ENCODE peak calls at places on chromosomes 4 and X, in nine cellular contexts. R is omental fat pad; O is activated naive CD8-positive, alpha-beta T cell treated with anti-CD3 and anti-CD28 coated beads, Interleukin-2, amount 50 U/mL, for 24 hours; D is T1000; E is Daoy; A is sigmoid colon; B is stimulated activated effector memory CD8-positive, alpha-beta T cell treated with anti-CD3 and anti-CD28 coated beads, Interleukin-12 subunit alpha, Interleukin-12 subunit beta, amount 100 ng/mL, for 72 hours; S is activated gamma-delta T cell treated with Interleukin-2 at 50 U/mL for 16 hours; G is foreskin keratinocyte. M is an unnamed sample.

GRCh38 chrX:131262738-131263679 is 26.1 kb downstream of the IGSF1 start:
- DNase-seq in R (no peak), O (peak), D (no peak), E (peak), A (no peak), B (no peak), S (no peak), G (no peak), M (no peak)

GRCh38 chr4:169818063-169818679 is 60.4 kb upstream of the HPF1 start:
- DNase-seq in R (no peak), O (no peak), D (no peak), E (no peak), A (no peak), B (no peak), S (no peak), G (no peak), M (no peak)

GRCh38 chr4:48102303-48102702 is 31.7 kb downstream of the TXK start:
- DNase-seq in R (no peak), O (no peak), D (no peak), E (no peak), A (no peak), B (no peak), S (no peak), G (no peak), M (no peak)

GRCh38 chr4:54230479-54231418 is 1.7 kb downstream of the PDGFRA start:
- DNase-seq in R (no peak), O (no peak), D (no peak), E (peak), A (peak), B (peak), S (no peak), G (no peak), M (peak)

GRCh38 chrX:74286950-74287349 is 17.0 kb upstream of the ZCCHC13 start:
- DNase-seq in R (no peak), O (no peak), D (no peak), E (no peak), A (no peak), B (no peak), S (no peak), G (no peak), M (no peak)

GRCh38 chrX:93875621-93876282 is 201.7 kb downstream of the FAM133A start:
- DNase-seq in R (no peak), O (no peak), D (no peak), E (no peak), A (no peak), B (no peak), S (no peak), G (no peak), M (no peak)

GRCh38 chrX:131068945-131069719 is 11.0 kb downstream of the ARHGAP36 start:
- DNase-seq in R (no peak), O (peak), D (no peak), E (peak), A (no peak), B (peak), S (no peak), G (no peak), M (peak)

GRCh38 chr4:142557220-142557801 is 288.8 kb downstream of the INPP4B start:
- DNase-seq in R (no peak), O (no peak), D (no peak), E (no peak), A (no peak), B (no peak), S (no peak), G (no peak), M (no peak)

GRCh38 chrX:39613508-39613921 is 484.2 kb downstream of the BCOR start:
- DNase-seq in R (no peak), O (peak), D (peak), E (peak), A (no peak), B (no peak), S (no peak), G (no peak), M (peak)

GRCh38 chrX:13488706-13489105 is 80.7 kb upstream of the EGFL6 start:
- DNase-seq in R (no peak), O (no peak), D (no peak), E (no peak), A (no peak), B (no peak), S (no peak), G (no peak), M (no peak)

GRCh38 chrX:107751127-107751526 is 24.5 kb downstream of the TSC22D3 start:
- DNase-seq in R (no peak), O (no peak), D (no peak), E (no peak), A (no peak), B (no peak), S (no peak), G (no peak), M (no peak)

GRCh38 chr4:7034262-7035081 is 8.7 kb upstream of the TADA2B start:
- DNase-seq in R (no peak), O (no peak), D (no peak), E (peak), A (no peak), B (no peak), S (no peak), G (no peak), M (peak)

GRCh38 chrX:42823443-42823842 is 45.5 kb upstream of the PPP1R2C start:
- DNase-seq in R (no peak), O (no peak), D (no peak), E (no peak), A (no peak), B (no peak), S (no peak), G (no peak), M (no peak)

M was measured in MG63.